ENCODE peak calls at places on chromosome 9, in eight cellular contexts. C is MG63, V is pons, M is kidney epithelial cell, G is psoas muscle, R is OCI-LY7, A is NCI-H1092 treated with DMSO at 0.1 percent for 48 hours, Z is NCI-H1105. E is an unnamed sample.
A peak's percentile ranks its signal among the peaks of the same experiment; 100 is the strongest.

GRCh38 chr9:3181049-3181953 is 337.4 kb upstream of the PUM3 start:
- DNase-seq in C (peak; percentile 3), V (no peak), M (no peak), G (peak; percentile 17), R (peak; percentile 2), A (peak; percentile 85), Z (peak; percentile 80), E (peak; percentile 66)

GRCh38 chr9:131402073-131402472 is 8.2 kb downstream of the PRRC2B start:
- DNase-seq in C (no peak), V (no peak), M (no peak), G (no peak), R (no peak), A (peak; percentile 17), Z (no peak), E (no peak)

GRCh38 chr9:134871941-134872340 is 8.7 kb upstream of the FCN2 start:
- DNase-seq in C (no peak), V (no peak), M (no peak), G (no peak), R (no peak), A (no peak), Z (no peak), E (no peak)

GRCh38 chr9:27487927-27488326 is 36.2 kb upstream of the IFNK start:
- DNase-seq in C (no peak), V (no peak), M (no peak), G (no peak), R (no peak), A (no peak), Z (no peak), E (no peak)

GRCh38 chr9:19379697-19380046 is 364 bp downstream of the RPS6 start:
- DNase-seq in C (peak; percentile 47), V (peak; percentile 37), M (no peak), G (no peak), R (peak; percentile 51), A (peak; percentile 77), Z (no peak), E (no peak)

GRCh38 chr9:10112070-10112469 is 500.7 kb downstream of the PTPRD start:
- DNase-seq in C (no peak), V (no peak), M (no peak), G (no peak), R (no peak), A (no peak), Z (no peak), E (no peak)

GRCh38 chr9:692636-693459 is 148.6 kb upstream of the DMRT1 start:
- DNase-seq in C (no peak), V (peak; percentile 96), M (no peak), G (no peak), R (peak; percentile 21), A (no peak), Z (no peak), E (no peak)

GRCh38 chr9:92764381-92764987 is at the start of gene BICD2:
- DNase-seq in C (peak; percentile 98), V (no peak), M (no peak), G (no peak), R (peak; percentile 98), A (no peak), Z (no peak), E (no peak)

GRCh38 chr9:90810686-90811085 is 9.1 kb downstream of the SYK start:
- DNase-seq in C (no peak), V (no peak), M (no peak), G (no peak), R (no peak), A (peak; percentile 54), Z (no peak), E (no peak)

GRCh38 chr9:18438300-18438925 is 35.5 kb upstream of the ADAMTSL1 start:
- DNase-seq in C (peak; percentile 34), V (peak; percentile 39), M (no peak), G (peak; percentile 13), R (no peak), A (peak; percentile 38), Z (no peak), E (peak; percentile 8)

GRCh38 chr9:121122450-121123032 is 47.8 kb downstream of the CNTRL start:
- DNase-seq in C (no peak), V (peak; percentile 20), M (no peak), G (no peak), R (no peak), A (no peak), Z (no peak), E (no peak)

GRCh38 chr9:14799030-14799429 is 76.5 kb upstream of the CER1 start:
- DNase-seq in C (no peak), V (no peak), M (no peak), G (no peak), R (no peak), A (no peak), Z (no peak), E (no peak)

GRCh38 chr9:131346559-131346958 is 47.3 kb upstream of the PRRC2B start:
- DNase-seq in C (no peak), V (no peak), M (no peak), G (no peak), R (no peak), A (no peak), Z (no peak), E (no peak)

GRCh38 chr9:129383415-129384088 is 205.5 kb upstream of the IER5L start:
- DNase-seq in C (peak; percentile 73), V (peak; percentile 74), M (no peak), G (peak; percentile 86), R (peak; percentile 83), A (peak; percentile 55), Z (peak; percentile 62), E (peak; percentile 83)

GRCh38 chr9:91045036-91045435 is 243.4 kb downstream of the SYK start:
- DNase-seq in C (no peak), V (no peak), M (no peak), G (no peak), R (no peak), A (no peak), Z (no peak), E (no peak)

GRCh38 chr9:3576358-3576757 is 50.6 kb upstream of the RFX3 start:
- DNase-seq in C (no peak), V (peak; percentile 72), M (no peak), G (no peak), R (no peak), A (no peak), Z (no peak), E (no peak)

GRCh38 chr9:38687389-38687842 is 32.5 kb downstream of the FAM240B start:
- DNase-seq in C (no peak), V (peak; percentile 61), M (peak; percentile 31), G (peak; percentile 39), R (no peak), A (peak; percentile 35), Z (no peak), E (peak; percentile 88)

GRCh38 chr9:11992866-11993265 is 700.3 kb upstream of the TYRP1 start:
- DNase-seq in C (no peak), V (no peak), M (no peak), G (no peak), R (no peak), A (no peak), Z (no peak), E (no peak)

GRCh38 chr9:96141666-96142065 is 160.3 kb downstream of the HSD17B3 start:
- DNase-seq in C (peak; percentile 56), V (no peak), M (no peak), G (no peak), R (no peak), A (no peak), Z (no peak), E (no peak)

GRCh38 chr9:73714294-73714693 is 562.6 kb downstream of the ANXA1 start:
- DNase-seq in C (no peak), V (no peak), M (peak; percentile 14), G (no peak), R (no peak), A (no peak), Z (no peak), E (no peak)

GRCh38 chr9:21690561-21690960 is 111.9 kb upstream of the MTAP start:
- DNase-seq in C (no peak), V (no peak), M (no peak), G (no peak), R (no peak), A (no peak), Z (no peak), E (no peak)

GRCh38 chr9:777978-778377 is 63.5 kb upstream of the DMRT1 start:
- DNase-seq in C (no peak), V (no peak), M (no peak), G (no peak), R (no peak), A (no peak), Z (no peak), E (no peak)

GRCh38 chr9:111598730-111599091 is 736 bp downstream of the PTGR1 start:
- DNase-seq in C (peak; percentile 12), V (no peak), M (no peak), G (peak; percentile 71), R (no peak), A (peak; percentile 14), Z (no peak), E (peak; percentile 55)

GRCh38 chr9:16924311-16924915 is 53.9 kb upstream of the BNC2 start:
- DNase-seq in C (no peak), V (no peak), M (no peak), G (no peak), R (no peak), A (no peak), Z (no peak), E (no peak)

GRCh38 chr9:130022566-130023146 is 20.3 kb downstream of the FNBP1 start:
- DNase-seq in C (no peak), V (no peak), M (no peak), G (no peak), R (no peak), A (no peak), Z (no peak), E (no peak)

GRCh38 chr9:87283585-87283984 is 214.1 kb upstream of the DAPK1 start:
- DNase-seq in C (no peak), V (no peak), M (no peak), G (no peak), R (no peak), A (no peak), Z (no peak), E (no peak)

GRCh38 chr9:134275379-134275778 is 50.9 kb upstream of the RXRA start:
- DNase-seq in C (no peak), V (no peak), M (no peak), G (no peak), R (peak; percentile 24), A (no peak), Z (no peak), E (no peak)

GRCh38 chr9:95725045-95725444 is 150.4 kb upstream of the ERCC6L2 start:
- DNase-seq in C (no peak), V (no peak), M (no peak), G (no peak), R (no peak), A (no peak), Z (no peak), E (no peak)

GRCh38 chr9:96008502-96009222 is 133.2 kb downstream of the ERCC6L2 start:
- DNase-seq in C (no peak), V (no peak), M (no peak), G (peak; percentile 27), R (no peak), A (no peak), Z (no peak), E (no peak)

GRCh38 chr9:94719878-94720277 is 6.6 kb upstream of the AOPEP start:
- DNase-seq in C (no peak), V (no peak), M (no peak), G (no peak), R (no peak), A (no peak), Z (no peak), E (no peak)

GRCh38 chr9:33151007-33151557 is 16.1 kb downstream of the B4GALT1 start:
- DNase-seq in C (peak; percentile 79), V (no peak), M (no peak), G (no peak), R (no peak), A (peak; percentile 54), Z (no peak), E (peak; percentile 86)

GRCh38 chr9:89359018-89359417 is 40.7 kb downstream of the SECISBP2 start:
- DNase-seq in C (no peak), V (peak; percentile 52), M (no peak), G (no peak), R (no peak), A (peak; percentile 85), Z (peak; percentile 33), E (peak; percentile 49)

GRCh38 chr9:134855231-134855899 is 25.2 kb upstream of the FCN2 start:
- DNase-seq in C (no peak), V (no peak), M (no peak), G (no peak), R (no peak), A (no peak), Z (no peak), E (no peak)

E was measured in DMS79 treated with DMSO at 0.1 percent for 48 hours.